ENCODE peak calls at places on chromosomes 6 and 20, in ten cellular contexts. V, L, Q, G, K, R, A, X, E and U are unnamed samples.

GRCh38 chr6:139868576-139868975 is 494.1 kb upstream of the CITED2 start:
- DNase-seq in V (no peak), R (no peak), G (no peak), K (no peak), E (no peak), Q (no peak), A (no peak), L (no peak), X (no peak), U (no peak)

GRCh38 chr20:5041433-5041832 is 40.1 kb upstream of the SLC23A2 start:
- DNase-seq in Q (no peak), A (no peak), X (no peak), R (no peak), K (no peak), G (no peak), L (peak), V (peak), E (no peak), U (no peak)

GRCh38 chr6:80544500-80545055 is 438.1 kb downstream of the BCKDHB start:
- DNase-seq in L (peak), K (no peak), G (no peak), E (no peak), V (no peak), R (no peak), X (no peak), Q (no peak), A (no peak), U (no peak)

GRCh38 chr6:8082954-8083858 is 19.0 kb upstream of the BLOC1S5 start:
- DNase-seq in E (peak), Q (peak), A (peak), R (no peak), V (peak), G (no peak), L (peak), X (no peak), K (peak), U (no peak)

GRCh38 chr6:65546894-65547293 is 160.1 kb downstream of the EYS start:
- DNase-seq in R (no peak), K (no peak), G (no peak), Q (no peak), E (no peak), V (no peak), A (no peak), L (no peak), X (no peak), U (no peak)

GRCh38 chr6:156848533-156848932 is 71.4 kb downstream of the ARID1B start:
- DNase-seq in G (no peak), A (peak), Q (peak), R (peak), E (peak), X (no peak), V (peak), K (no peak), L (peak), U (no peak)

GRCh38 chr20:51469578-51470520 is 72.7 kb downstream of the NFATC2 start:
- DNase-seq in R (no peak), E (no peak), X (no peak), V (no peak), Q (no peak), G (no peak), K (no peak), A (no peak), L (no peak), U (no peak)

GRCh38 chr6:111651185-111652034 is 45.7 kb upstream of the TRAF3IP2 start:
- DNase-seq in X (no peak), V (no peak), K (no peak), R (no peak), Q (no peak), L (no peak), A (no peak), E (no peak), G (no peak), U (no peak)

GRCh38 chr6:105515054-105515453 is 112.2 kb upstream of the PREP start:
- DNase-seq in L (no peak), Q (no peak), K (no peak), X (no peak), V (no peak), E (no peak), R (no peak), G (no peak), A (no peak), U (no peak)

GRCh38 chr6:34115396-34116314 is 30.2 kb downstream of the GRM4 start:
- DNase-seq in V (peak), G (no peak), Q (peak), A (no peak), R (no peak), K (no peak), L (peak), E (peak), X (peak), U (no peak)

GRCh38 chr6:154605207-154605877 is 94.9 kb upstream of the CNKSR3 start:
- DNase-seq in A (peak), E (no peak), L (no peak), R (no peak), X (peak), K (no peak), G (no peak), V (peak), Q (peak), U (no peak)

GRCh38 chr20:3670511-3670910 is 7.3 kb upstream of the GFRA4 start:
- DNase-seq in E (peak), K (no peak), X (no peak), V (no peak), R (no peak), L (no peak), A (no peak), Q (peak), G (no peak), U (no peak)

GRCh38 chr20:38412877-38413577 is 22.1 kb downstream of the SNHG17 start:
- DNase-seq in X (peak), R (no peak), L (no peak), G (no peak), Q (no peak), A (no peak), V (no peak), K (no peak), E (no peak), U (no peak)

GRCh38 chr20:9220874-9221547 is 152.1 kb downstream of the PLCB4 start:
- DNase-seq in G (no peak), Q (peak), V (peak), L (peak), R (no peak), X (no peak), K (no peak), E (no peak), A (peak), U (no peak)

GRCh38 chr20:25253606-25254275 is 5.9 kb downstream of the PYGB start:
- DNase-seq in K (no peak), R (no peak), V (no peak), A (no peak), L (no peak), E (no peak), Q (no peak), X (no peak), G (no peak), U (no peak)

GRCh38 chr20:34992751-34993417 is 37.2 kb downstream of the MYH7B start:
- DNase-seq in A (no peak), R (no peak), G (no peak), K (no peak), X (no peak), V (no peak), E (no peak), L (no peak), Q (no peak), U (no peak)

GRCh38 chr6:135608031-135608430 is 110.5 kb upstream of the AHI1 start:
- DNase-seq in A (no peak), Q (no peak), E (no peak), G (no peak), L (no peak), V (no peak), K (no peak), R (no peak), X (no peak), U (no peak)

GRCh38 chr20:63495771-63496403 is 3.0 kb downstream of the EEF1A2 start:
- DNase-seq in E (peak), G (no peak), V (peak), R (peak), K (no peak), X (peak), A (no peak), Q (no peak), L (peak), U (no peak)

GRCh38 chr20:63775096-63775978 is 35.8 kb downstream of the SLC2A4RG start:
- DNase-seq in K (no peak), X (no peak), E (peak), A (no peak), R (peak), L (no peak), Q (no peak), V (peak), G (no peak), U (no peak)

GRCh38 chr6:89298680-89299450 is 16.2 kb downstream of the GABRR2 start:
- DNase-seq in L (peak), A (peak), G (no peak), V (peak), R (no peak), X (no peak), K (peak), E (peak), Q (peak), U (no peak)

GRCh38 chr20:11912013-11912663 is 5.6 kb upstream of the BTBD3 start:
- DNase-seq in K (no peak), R (peak), G (no peak), V (no peak), L (peak), E (peak), A (no peak), X (no peak), Q (peak), U (no peak)

GRCh38 chr6:36131517-36132220 is 1.4 kb downstream of the MAPK13 start:
- DNase-seq in G (no peak), E (peak), L (peak), K (no peak), Q (peak), X (peak), A (peak), R (no peak), V (peak), U (no peak)

GRCh38 chr6:6392214-6393068 is 72.0 kb upstream of the F13A1 start:
- DNase-seq in G (no peak), Q (no peak), R (no peak), K (no peak), L (no peak), E (no peak), V (no peak), A (no peak), X (no peak), U (no peak)

GRCh38 chr6:129490551-129491245 is 219.3 kb downstream of the ARHGAP18 start:
- DNase-seq in X (peak), G (no peak), V (peak), R (no peak), K (peak), Q (peak), E (peak), L (peak), A (peak), U (peak)

GRCh38 chr6:4698901-4699659 is 77.1 kb upstream of the CDYL start:
- DNase-seq in Q (peak), X (no peak), V (peak), L (no peak), A (no peak), R (no peak), G (no peak), E (no peak), K (no peak), U (no peak)

GRCh38 chr20:3431109-3431508 is 23.6 kb upstream of the DNAAF9 start:
- DNase-seq in V (peak), E (no peak), K (no peak), L (no peak), Q (peak), G (no peak), R (no peak), A (no peak), X (no peak), U (no peak)

GRCh38 chr6:123091091-123091895 is 95.3 kb downstream of the CLVS2 start:
- DNase-seq in K (no peak), R (no peak), X (no peak), Q (peak), L (peak), A (peak), V (peak), G (no peak), E (no peak), U (no peak)

GRCh38 chr6:18684343-18684742 is 297.2 kb downstream of the RNF144B start:
- DNase-seq in R (no peak), G (no peak), V (no peak), L (no peak), E (no peak), A (no peak), X (no peak), K (no peak), Q (no peak), U (no peak)

GRCh38 chr6:49849121-49849907 is 17.0 kb downstream of the CRISP1 start:
- DNase-seq in V (peak), K (peak), A (peak), X (no peak), R (no peak), L (peak), G (peak), Q (peak), E (peak), U (no peak)

GRCh38 chr6:85049282-85049681 is 284.9 kb upstream of the TBX18 start:
- DNase-seq in X (no peak), E (no peak), V (peak), Q (no peak), A (peak), R (no peak), G (no peak), L (no peak), K (no peak), U (no peak)

GRCh38 chr20:35643045-35643444 is 21.7 kb downstream of the CPNE1 start:
- DNase-seq in X (no peak), A (no peak), R (no peak), K (no peak), G (no peak), E (no peak), L (no peak), Q (no peak), V (no peak), U (no peak)

GRCh38 chr20:54573838-54574237 is 98.4 kb downstream of the DOK5 start:
- DNase-seq in G (peak), R (no peak), V (no peak), A (no peak), E (no peak), X (no peak), Q (no peak), K (no peak), L (no peak), U (no peak)

GRCh38 chr6:19472168-19472567 is 365.0 kb upstream of the ID4 start:
- DNase-seq in Q (peak), K (peak), A (peak), X (no peak), G (no peak), R (no peak), V (peak), E (peak), L (peak), U (no peak)

GRCh38 chr6:145755682-145756081 is 20.4 kb upstream of the EPM2A start:
- DNase-seq in L (no peak), G (no peak), V (no peak), Q (no peak), A (no peak), R (no peak), X (no peak), E (no peak), K (no peak), U (no peak)

GRCh38 chr6:51753635-51754034 is 333.8 kb downstream of the PKHD1 start:
- DNase-seq in Q (peak), A (peak), E (no peak), X (no peak), R (no peak), K (no peak), G (no peak), L (no peak), V (peak), U (no peak)